ENCODE peak calls at places on chromosomes 5 and 9, in six cellular contexts. One of them, this sample, is unnamed.
A peak's percentile ranks its signal among the peaks of the same experiment; 100 is the strongest.

GRCh38 chr9:7909537-7909936 is 110.0 kb upstream of the DMAC1 start:
- DNase-seq in LHCN-M2: no peak
- DNase-seq in fibroblast of the aortic adventitia: peak; percentile 27
- DNase-seq in activated CD4-positive, alpha-beta T cell treated with anti-CD3 and anti-CD28 coated beads, Interleukin-2, amount 50 U/mL, for 1 hour: no peak
- DNase-seq in RPMI7951: no peak
- DNase-seq in hypothalamus: no peak
- DNase-seq in this sample: no peak

GRCh38 chr5:134530375-134531077 is 5.1 kb downstream of the JADE2 start:
- DNase-seq in LHCN-M2: no peak
- DNase-seq in fibroblast of the aortic adventitia: no peak
- DNase-seq in activated CD4-positive, alpha-beta T cell treated with anti-CD3 and anti-CD28 coated beads, Interleukin-2, amount 50 U/mL, for 1 hour: no peak
- DNase-seq in RPMI7951: no peak
- DNase-seq in hypothalamus: peak; percentile 27
- DNase-seq in this sample: no peak

GRCh38 chr5:139651863-139652787 is 4.0 kb downstream of the CXXC5 start:
- DNase-seq in LHCN-M2: peak; percentile 96
- DNase-seq in fibroblast of the aortic adventitia: peak; percentile 76
- DNase-seq in activated CD4-positive, alpha-beta T cell treated with anti-CD3 and anti-CD28 coated beads, Interleukin-2, amount 50 U/mL, for 1 hour: peak; percentile 55
- DNase-seq in RPMI7951: peak; percentile 82
- DNase-seq in hypothalamus: peak; percentile 69
- DNase-seq in this sample: peak; percentile 57

GRCh38 chr9:28598396-28598795 is 1025.1 kb upstream of the C9orf72 start:
- DNase-seq in LHCN-M2: no peak
- DNase-seq in fibroblast of the aortic adventitia: no peak
- DNase-seq in activated CD4-positive, alpha-beta T cell treated with anti-CD3 and anti-CD28 coated beads, Interleukin-2, amount 50 U/mL, for 1 hour: no peak
- DNase-seq in RPMI7951: no peak
- DNase-seq in hypothalamus: no peak
- DNase-seq in this sample: no peak

GRCh38 chr9:82891321-82891720 is 171.6 kb downstream of the RASEF start:
- DNase-seq in LHCN-M2: no peak
- DNase-seq in fibroblast of the aortic adventitia: peak; percentile 6
- DNase-seq in activated CD4-positive, alpha-beta T cell treated with anti-CD3 and anti-CD28 coated beads, Interleukin-2, amount 50 U/mL, for 1 hour: no peak
- DNase-seq in RPMI7951: no peak
- DNase-seq in hypothalamus: no peak
- DNase-seq in this sample: no peak

GRCh38 chr5:119752921-119753886 is 123.8 kb downstream of the FAM170A start:
- DNase-seq in LHCN-M2: no peak
- DNase-seq in fibroblast of the aortic adventitia: no peak
- DNase-seq in activated CD4-positive, alpha-beta T cell treated with anti-CD3 and anti-CD28 coated beads, Interleukin-2, amount 50 U/mL, for 1 hour: no peak
- DNase-seq in RPMI7951: no peak
- DNase-seq in hypothalamus: no peak
- DNase-seq in this sample: no peak

GRCh38 chr5:79436224-79436623 is 77.7 kb downstream of the HOMER1 start:
- DNase-seq in LHCN-M2: peak; percentile 62
- DNase-seq in fibroblast of the aortic adventitia: peak; percentile 63
- DNase-seq in activated CD4-positive, alpha-beta T cell treated with anti-CD3 and anti-CD28 coated beads, Interleukin-2, amount 50 U/mL, for 1 hour: no peak
- DNase-seq in RPMI7951: peak; percentile 1
- DNase-seq in hypothalamus: no peak
- DNase-seq in this sample: peak; percentile 39

GRCh38 chr9:136332482-136332983 is 5.2 kb downstream of the GPSM1 start:
- DNase-seq in LHCN-M2: no peak
- DNase-seq in fibroblast of the aortic adventitia: no peak
- DNase-seq in activated CD4-positive, alpha-beta T cell treated with anti-CD3 and anti-CD28 coated beads, Interleukin-2, amount 50 U/mL, for 1 hour: no peak
- DNase-seq in RPMI7951: no peak
- DNase-seq in hypothalamus: no peak
- DNase-seq in this sample: no peak

GRCh38 chr9:121930970-121931369 is 162.1 kb downstream of the TTLL11 start:
- DNase-seq in LHCN-M2: no peak
- DNase-seq in fibroblast of the aortic adventitia: no peak
- DNase-seq in activated CD4-positive, alpha-beta T cell treated with anti-CD3 and anti-CD28 coated beads, Interleukin-2, amount 50 U/mL, for 1 hour: no peak
- DNase-seq in RPMI7951: no peak
- DNase-seq in hypothalamus: no peak
- DNase-seq in this sample: no peak

GRCh38 chr9:91214086-91214485 is 147.6 kb downstream of the AUH start:
- DNase-seq in LHCN-M2: peak; percentile 29
- DNase-seq in fibroblast of the aortic adventitia: no peak
- DNase-seq in activated CD4-positive, alpha-beta T cell treated with anti-CD3 and anti-CD28 coated beads, Interleukin-2, amount 50 U/mL, for 1 hour: no peak
- DNase-seq in RPMI7951: peak; percentile 37
- DNase-seq in hypothalamus: no peak
- DNase-seq in this sample: no peak

GRCh38 chr5:77066823-77067442 is 20.2 kb downstream of the ZBED3 start:
- DNase-seq in LHCN-M2: peak; percentile 56
- DNase-seq in fibroblast of the aortic adventitia: peak; percentile 90
- DNase-seq in activated CD4-positive, alpha-beta T cell treated with anti-CD3 and anti-CD28 coated beads, Interleukin-2, amount 50 U/mL, for 1 hour: no peak
- DNase-seq in RPMI7951: peak; percentile 16
- DNase-seq in hypothalamus: no peak
- DNase-seq in this sample: no peak

GRCh38 chr5:169777112-169777511 is 140.0 kb downstream of the DOCK2 start:
- DNase-seq in LHCN-M2: no peak
- DNase-seq in fibroblast of the aortic adventitia: no peak
- DNase-seq in activated CD4-positive, alpha-beta T cell treated with anti-CD3 and anti-CD28 coated beads, Interleukin-2, amount 50 U/mL, for 1 hour: no peak
- DNase-seq in RPMI7951: no peak
- DNase-seq in hypothalamus: no peak
- DNase-seq in this sample: no peak

GRCh38 chr5:1310118-1310517 is 15.2 kb upstream of the TERT start:
- DNase-seq in LHCN-M2: no peak
- DNase-seq in fibroblast of the aortic adventitia: no peak
- DNase-seq in activated CD4-positive, alpha-beta T cell treated with anti-CD3 and anti-CD28 coated beads, Interleukin-2, amount 50 U/mL, for 1 hour: no peak
- DNase-seq in RPMI7951: no peak
- DNase-seq in hypothalamus: no peak
- DNase-seq in this sample: no peak

GRCh38 chr5:117143381-117143780 is 568.8 kb upstream of the SEMA6A start:
- DNase-seq in LHCN-M2: no peak
- DNase-seq in fibroblast of the aortic adventitia: no peak
- DNase-seq in activated CD4-positive, alpha-beta T cell treated with anti-CD3 and anti-CD28 coated beads, Interleukin-2, amount 50 U/mL, for 1 hour: no peak
- DNase-seq in RPMI7951: no peak
- DNase-seq in hypothalamus: no peak
- DNase-seq in this sample: peak; percentile 80

GRCh38 chr5:134020188-134020587 is 15.4 kb upstream of the VDAC1 start:
- DNase-seq in LHCN-M2: no peak
- DNase-seq in fibroblast of the aortic adventitia: no peak
- DNase-seq in activated CD4-positive, alpha-beta T cell treated with anti-CD3 and anti-CD28 coated beads, Interleukin-2, amount 50 U/mL, for 1 hour: no peak
- DNase-seq in RPMI7951: no peak
- DNase-seq in hypothalamus: no peak
- DNase-seq in this sample: no peak

GRCh38 chr5:107558951-107559350 is 111.8 kb downstream of the EFNA5 start:
- DNase-seq in LHCN-M2: no peak
- DNase-seq in fibroblast of the aortic adventitia: no peak
- DNase-seq in activated CD4-positive, alpha-beta T cell treated with anti-CD3 and anti-CD28 coated beads, Interleukin-2, amount 50 U/mL, for 1 hour: no peak
- DNase-seq in RPMI7951: no peak
- DNase-seq in hypothalamus: no peak
- DNase-seq in this sample: no peak

GRCh38 chr5:147786115-147786514 is 3.6 kb upstream of the JAKMIP2 start:
- DNase-seq in LHCN-M2: no peak
- DNase-seq in fibroblast of the aortic adventitia: no peak
- DNase-seq in activated CD4-positive, alpha-beta T cell treated with anti-CD3 and anti-CD28 coated beads, Interleukin-2, amount 50 U/mL, for 1 hour: no peak
- DNase-seq in RPMI7951: no peak
- DNase-seq in hypothalamus: no peak
- DNase-seq in this sample: no peak

GRCh38 chr5:76766746-76767145 is 50.8 kb downstream of the F2R start:
- DNase-seq in LHCN-M2: peak; percentile 50
- DNase-seq in fibroblast of the aortic adventitia: peak; percentile 45
- DNase-seq in activated CD4-positive, alpha-beta T cell treated with anti-CD3 and anti-CD28 coated beads, Interleukin-2, amount 50 U/mL, for 1 hour: no peak
- DNase-seq in RPMI7951: peak; percentile 48
- DNase-seq in hypothalamus: no peak
- DNase-seq in this sample: no peak

GRCh38 chr9:121736964-121737462 is 85.6 kb downstream of the DAB2IP start:
- DNase-seq in LHCN-M2: no peak
- DNase-seq in fibroblast of the aortic adventitia: no peak
- DNase-seq in activated CD4-positive, alpha-beta T cell treated with anti-CD3 and anti-CD28 coated beads, Interleukin-2, amount 50 U/mL, for 1 hour: no peak
- DNase-seq in RPMI7951: no peak
- DNase-seq in hypothalamus: no peak
- DNase-seq in this sample: peak; percentile 80

GRCh38 chr5:76690704-76691469 is 25.0 kb upstream of the F2R start:
- DNase-seq in LHCN-M2: peak; percentile 42
- DNase-seq in fibroblast of the aortic adventitia: peak; percentile 56
- DNase-seq in activated CD4-positive, alpha-beta T cell treated with anti-CD3 and anti-CD28 coated beads, Interleukin-2, amount 50 U/mL, for 1 hour: no peak
- DNase-seq in RPMI7951: peak; percentile 73
- DNase-seq in hypothalamus: no peak
- DNase-seq in this sample: no peak

This sample was measured in trophoblast cell.